ENCODE peak calls at places on chromosome 9, in six cellular contexts. L is Peyer's patch, P is colonic mucosa, F is left lung, M is lower lobe of right lung, U is left ventricle myocardium inferior. C is an unnamed sample.

GRCh38 chr9:72952914-72953313 is at the start of gene ALDH1A1:
- DNase-seq in L (no peak), M (no peak), F (no peak), U (no peak), P (peak; percentile 63), C (no peak)

GRCh38 chr9:33273972-33274328 is 9.1 kb downstream of the CHMP5 start:
- DNase-seq in M (no peak), U (no peak), P (no peak), F (no peak), L (no peak), C (no peak)

GRCh38 chr9:130467371-130467770 is 22.6 kb downstream of the ASS1 start:
- DNase-seq in U (no peak), L (no peak), F (no peak), M (no peak), P (no peak), C (no peak)

GRCh38 chr9:121178676-121179372 is 22.8 kb downstream of the RAB14 start:
- DNase-seq in U (no peak), P (no peak), F (no peak), M (no peak), L (no peak), C (no peak)

GRCh38 chr9:6900440-6900883 is 142.7 kb downstream of the KDM4C start:
- DNase-seq in U (no peak), P (no peak), L (no peak), F (no peak), M (no peak), C (no peak)

GRCh38 chr9:78026416-78026815 is 5.2 kb downstream of the GNAQ start:
- DNase-seq in P (no peak), F (no peak), U (no peak), L (no peak), M (no peak), C (no peak)

GRCh38 chr9:1647776-1648175 is 367.4 kb upstream of the SMARCA2 start:
- DNase-seq in U (no peak), F (no peak), L (no peak), P (no peak), M (no peak), C (no peak)

GRCh38 chr9:126397056-126397455 is 70.4 kb downstream of the MVB12B start:
- DNase-seq in U (no peak), F (no peak), M (no peak), P (no peak), L (no peak), C (peak; percentile 50)

GRCh38 chr9:112325127-112325526 is 8.3 kb downstream of the PTBP3 start:
- DNase-seq in U (no peak), L (no peak), P (no peak), M (no peak), F (no peak), C (no peak)

GRCh38 chr9:36092509-36093215 is 43.9 kb upstream of the GLIPR2 start:
- DNase-seq in U (no peak), M (no peak), F (no peak), L (no peak), P (peak; percentile 25), C (peak; percentile 9)

GRCh38 chr9:127526655-127527559 is 75.6 kb downstream of the LRSAM1 start:
- DNase-seq in P (no peak), L (peak; percentile 27), F (peak; percentile 51), U (no peak), M (no peak), C (no peak)

GRCh38 chr9:3431890-3432289 is 93.9 kb downstream of the RFX3 start:
- DNase-seq in M (no peak), P (no peak), L (no peak), F (no peak), U (no peak), C (no peak)

GRCh38 chr9:40927851-40928802 is 200.4 kb downstream of the FOXD4L6 start:
- DNase-seq in M (no peak), F (no peak), U (no peak), P (no peak), L (no peak), C (no peak)

GRCh38 chr9:40927260-40927631 is 201.2 kb downstream of the FOXD4L6 start:
- DNase-seq in U (no peak), P (no peak), M (no peak), L (no peak), F (no peak), C (no peak)

GRCh38 chr9:40928803-40929487 is 199.5 kb downstream of the FOXD4L6 start:
- DNase-seq in M (no peak), L (no peak), F (no peak), P (no peak), U (no peak), C (no peak)

GRCh38 chr9:40925149-40925548 is 203.3 kb downstream of the FOXD4L6 start:
- DNase-seq in M (no peak), F (no peak), L (no peak), P (no peak), U (no peak), C (no peak)

GRCh38 chr9:40926404-40927259 is 201.8 kb downstream of the FOXD4L6 start:
- DNase-seq in M (no peak), L (no peak), F (no peak), U (no peak), P (no peak), C (no peak)
- H3K9me3 ChIP-seq in M (peaks cover 73% of the 10 kb centered on the region), L (no peaks in the 10 kb centered on the region), F (no peaks in the 10 kb centered on the region), U (peaks cover 97% of the 10 kb centered on the region), P (peaks cover 25% of the 10 kb centered on the region), C (peaks cover 56% of the 10 kb centered on the region)

GRCh38 chr9:8437878-8438277 is 638.3 kb upstream of the DMAC1 start:
- DNase-seq in L (no peak), F (no peak), M (no peak), U (no peak), P (no peak), C (no peak)
- H3K9me3 ChIP-seq in L (no peaks in the 10 kb centered on the region), F (no peaks in the 10 kb centered on the region), M (no peaks in the 10 kb centered on the region), U (no peaks in the 10 kb centered on the region), P (no peaks in the 10 kb centered on the region), C (no peaks in the 10 kb centered on the region)

GRCh38 chr9:118575341-118576070 is 793.7 kb downstream of the BRINP1 start:
- DNase-seq in F (no peak), M (no peak), P (no peak), L (no peak), U (no peak), C (no peak)
- H3K9me3 ChIP-seq in F (no peaks in the 10 kb centered on the region), M (peaks cover 7% of the 10 kb centered on the region), P (no peaks in the 10 kb centered on the region), L (no peaks in the 10 kb centered on the region), U (peaks cover 16% of the 10 kb centered on the region), C (no peaks in the 10 kb centered on the region)

GRCh38 chr9:40914772-40915659 is 213.5 kb downstream of the FOXD4L6 start:
- DNase-seq in P (no peak), M (no peak), U (no peak), L (no peak), F (no peak), C (no peak)

GRCh38 chr9:40913096-40913719 is 215.3 kb downstream of the FOXD4L6 start:
- DNase-seq in U (no peak), L (no peak), P (no peak), F (no peak), M (no peak), C (no peak)

GRCh38 chr9:40909821-40910220 is 218.7 kb downstream of the FOXD4L6 start:
- DNase-seq in P (no peak), M (no peak), L (no peak), U (no peak), F (no peak), C (no peak)

GRCh38 chr9:40911647-40912046 is 216.8 kb downstream of the FOXD4L6 start:
- DNase-seq in M (no peak), P (no peak), L (no peak), F (no peak), U (no peak), C (no peak)

DNA sequence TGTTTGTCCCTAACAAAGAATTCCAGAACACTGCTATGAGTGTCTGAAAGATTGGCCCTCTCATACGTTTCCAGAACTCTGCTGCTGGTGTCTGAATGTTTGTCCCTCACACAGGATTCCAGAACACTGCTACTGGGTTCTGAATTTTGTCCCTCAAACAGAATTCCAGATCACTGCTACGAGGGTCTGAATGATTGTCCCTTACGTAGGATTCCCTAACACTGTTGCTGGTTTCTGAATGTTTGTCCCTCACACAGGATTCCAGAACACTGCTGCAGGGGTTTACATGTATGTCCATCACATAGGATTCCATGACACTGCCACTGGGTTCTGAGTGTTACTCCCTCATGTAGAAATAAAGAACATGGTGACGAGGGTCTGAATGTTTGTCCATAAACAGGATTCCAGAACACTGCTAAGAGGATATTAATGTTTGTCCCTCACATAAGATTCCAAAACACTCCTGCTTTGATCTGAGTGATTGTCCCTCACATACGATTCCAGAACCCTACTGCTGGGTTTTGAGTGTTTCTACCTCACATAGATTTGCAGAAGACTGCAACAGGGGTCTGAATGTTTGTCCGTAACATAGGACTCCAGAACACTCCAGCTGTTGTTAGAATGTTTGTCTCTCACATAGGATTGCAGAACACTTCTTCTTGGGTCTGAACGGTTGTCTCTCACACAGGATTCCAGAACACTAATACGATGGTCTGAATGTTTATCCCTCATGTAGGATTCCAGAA is 214.4 kb downstream of the FOXD4L6 start:
- DNase-seq in U (no peak), F (no peak), P (no peak), M (no peak), L (no peak), C (no peak)
- H3K9me3 ChIP-seq in U (peaks cover 96% of the 10 kb centered on the region), F (peaks cover 4% of the 10 kb centered on the region), P (peaks cover 21% of the 10 kb centered on the region), M (peaks cover 93% of the 10 kb centered on the region), L (no peaks in the 10 kb centered on the region), C (peaks cover 57% of the 10 kb centered on the region)

DNA sequence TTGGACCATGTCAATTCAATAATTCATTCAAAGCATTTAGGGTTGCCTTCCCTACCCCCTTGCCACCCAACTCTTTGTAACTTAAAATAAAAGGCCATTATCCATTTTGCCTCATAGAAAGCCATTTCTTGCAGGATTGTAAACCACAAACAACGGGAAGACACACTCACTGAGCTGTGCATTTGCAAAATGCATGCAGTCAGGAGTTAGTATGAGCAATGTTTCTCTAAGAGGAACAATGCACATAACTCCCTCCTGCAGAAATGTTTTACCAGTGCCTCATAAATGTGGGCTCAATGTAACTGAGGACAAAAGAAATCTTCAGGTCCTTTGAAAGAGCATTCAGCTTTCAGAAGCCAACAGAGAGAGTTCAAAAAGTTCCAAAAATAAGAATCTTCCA is 98.5 kb upstream of the ABCA1 start:
- DNase-seq in U (no peak), P (no peak), F (no peak), M (no peak), L (no peak), C (no peak)
- H3K9me3 ChIP-seq in U (no peaks in the 10 kb centered on the region), P (no peaks in the 10 kb centered on the region), F (no peaks in the 10 kb centered on the region), M (no peaks in the 10 kb centered on the region), L (no peaks in the 10 kb centered on the region), C (no peaks in the 10 kb centered on the region)

C was measured in T-helper 17 cell.